ENCODE peak calls at places on chromosomes 11 and 22, in four cellular contexts. P, V, D and B are unnamed samples.

GRCh38 chr22:47398491-47398890 is 636.0 kb downstream of the TBC1D22A start:
- DNase-seq in V (no peak), P (no peak), D (peak), B (no peak)

GRCh38 chr11:889261-889660 is 21.3 kb downstream of the CHID1 start:
- DNase-seq in D (no peak), V (no peak), P (no peak), B (no peak)

GRCh38 chr22:23781065-23781464 is 5.7 kb upstream of the SMARCB1 start:
- DNase-seq in P (no peak), V (peak), D (no peak), B (peak)

GRCh38 chr11:67213251-67213650 is 53.0 kb upstream of the GRK2 start:
- DNase-seq in V (no peak), D (no peak), P (no peak), B (no peak)

GRCh38 chr11:120973501-120973900 is 50.4 kb upstream of the TBCEL start:
- DNase-seq in D (no peak), P (no peak), V (no peak), B (no peak)

GRCh38 chr22:44878483-44879300 is 126.3 kb downstream of the ARHGAP8 start:
- DNase-seq in V (no peak), P (no peak), D (no peak), B (no peak)

GRCh38 chr11:8192896-8193209 is 24.0 kb upstream of the RIC3 start:
- DNase-seq in D (no peak), P (no peak), V (no peak), B (no peak)

GRCh38 chr11:69663326-69663725 is 11.8 kb downstream of the LTO1 start:
- DNase-seq in D (peak), V (no peak), P (no peak), B (no peak)